ENCODE peak calls at places on chromosomes 16 and 17, in eight cellular contexts. One of them, this sample, is unnamed.

GRCh38 chr17:48240562-48241130 is 133.1 kb downstream of the SNX11 start:
- DNase-seq in NCI-H460: no peak
- DNase-seq in esophagus muscularis mucosa: no peak
- DNase-seq in astrocyte of the cerebellum: no peak
- DNase-seq in midbrain: no peak
- DNase-seq in nucleus accumbens: no peak
- DNase-seq in stimulated activated CD8-positive, alpha-beta memory T cell treated with anti-CD3 and anti-CD28 coated beads, Interleukin-15, amount 100 ng/mL, for 24 hours: no peak
- DNase-seq in A549: peak; percentile 23
- DNase-seq in this sample: no peak

GRCh38 chr16:78034530-78034929 is 12.2 kb downstream of the CLEC3A start:
- DNase-seq in astrocyte of the cerebellum: peak; percentile 9
- DNase-seq in NCI-H460: no peak
- DNase-seq in nucleus accumbens: no peak
- DNase-seq in stimulated activated CD8-positive, alpha-beta memory T cell treated with anti-CD3 and anti-CD28 coated beads, Interleukin-15, amount 100 ng/mL, for 24 hours: no peak
- DNase-seq in esophagus muscularis mucosa: no peak
- DNase-seq in midbrain: no peak
- DNase-seq in A549: no peak
- DNase-seq in this sample: no peak

GRCh38 chr16:89175280-89176146 is 4.0 kb downstream of the CDH15 start:
- DNase-seq in midbrain: no peak
- DNase-seq in nucleus accumbens: no peak
- DNase-seq in astrocyte of the cerebellum: no peak
- DNase-seq in A549: no peak
- DNase-seq in NCI-H460: no peak
- DNase-seq in esophagus muscularis mucosa: no peak
- DNase-seq in stimulated activated CD8-positive, alpha-beta memory T cell treated with anti-CD3 and anti-CD28 coated beads, Interleukin-15, amount 100 ng/mL, for 24 hours: no peak
- DNase-seq in this sample: no peak

GRCh38 chr17:31314788-31315105 is 893 bp upstream of the EVI2B start:
- DNase-seq in midbrain: no peak
- DNase-seq in stimulated activated CD8-positive, alpha-beta memory T cell treated with anti-CD3 and anti-CD28 coated beads, Interleukin-15, amount 100 ng/mL, for 24 hours: no peak
- DNase-seq in esophagus muscularis mucosa: no peak
- DNase-seq in nucleus accumbens: no peak
- DNase-seq in A549: no peak
- DNase-seq in astrocyte of the cerebellum: no peak
- DNase-seq in NCI-H460: no peak
- DNase-seq in this sample: no peak

GRCh38 chr17:55409030-55409800 is 12.4 kb downstream of the MMD start:
- DNase-seq in NCI-H460: no peak
- DNase-seq in nucleus accumbens: no peak
- DNase-seq in astrocyte of the cerebellum: no peak
- DNase-seq in esophagus muscularis mucosa: no peak
- DNase-seq in A549: no peak
- DNase-seq in stimulated activated CD8-positive, alpha-beta memory T cell treated with anti-CD3 and anti-CD28 coated beads, Interleukin-15, amount 100 ng/mL, for 24 hours: no peak
- DNase-seq in midbrain: no peak
- DNase-seq in this sample: no peak

GRCh38 chr17:48633266-48633816 is 7.2 kb upstream of the HOXB9 start:
- DNase-seq in nucleus accumbens: no peak
- DNase-seq in esophagus muscularis mucosa: no peak
- DNase-seq in midbrain: no peak
- DNase-seq in NCI-H460: no peak
- DNase-seq in A549: no peak
- DNase-seq in astrocyte of the cerebellum: no peak
- DNase-seq in stimulated activated CD8-positive, alpha-beta memory T cell treated with anti-CD3 and anti-CD28 coated beads, Interleukin-15, amount 100 ng/mL, for 24 hours: no peak
- DNase-seq in this sample: no peak

GRCh38 chr17:19762515-19762961 is 14.4 kb upstream of the ALDH3A1 start:
- DNase-seq in A549: peak; percentile 97
- DNase-seq in nucleus accumbens: peak; percentile 44
- DNase-seq in midbrain: peak; percentile 40
- DNase-seq in NCI-H460: peak; percentile 73
- DNase-seq in astrocyte of the cerebellum: no peak
- DNase-seq in esophagus muscularis mucosa: no peak
- DNase-seq in stimulated activated CD8-positive, alpha-beta memory T cell treated with anti-CD3 and anti-CD28 coated beads, Interleukin-15, amount 100 ng/mL, for 24 hours: no peak
- DNase-seq in this sample: peak; percentile 78

GRCh38 chr16:46801428-46802049 is 29.4 kb downstream of the C16orf87 start:
- DNase-seq in midbrain: no peak
- DNase-seq in A549: peak; percentile 38
- DNase-seq in stimulated activated CD8-positive, alpha-beta memory T cell treated with anti-CD3 and anti-CD28 coated beads, Interleukin-15, amount 100 ng/mL, for 24 hours: no peak
- DNase-seq in NCI-H460: peak; percentile 32
- DNase-seq in nucleus accumbens: no peak
- DNase-seq in esophagus muscularis mucosa: no peak
- DNase-seq in astrocyte of the cerebellum: peak; percentile 6
- DNase-seq in this sample: peak; percentile 26

GRCh38 chr16:27748868-27749546 is 199.1 kb downstream of the KATNIP start:
- DNase-seq in esophagus muscularis mucosa: no peak
- DNase-seq in astrocyte of the cerebellum: peak; percentile 78
- DNase-seq in A549: peak; percentile 51
- DNase-seq in stimulated activated CD8-positive, alpha-beta memory T cell treated with anti-CD3 and anti-CD28 coated beads, Interleukin-15, amount 100 ng/mL, for 24 hours: no peak
- DNase-seq in NCI-H460: peak; percentile 38
- DNase-seq in midbrain: peak; percentile 52
- DNase-seq in nucleus accumbens: peak; percentile 37
- DNase-seq in this sample: peak; percentile 63

GRCh38 chr17:38660097-38661026 is 14.4 kb downstream of the EPOP start:
- DNase-seq in stimulated activated CD8-positive, alpha-beta memory T cell treated with anti-CD3 and anti-CD28 coated beads, Interleukin-15, amount 100 ng/mL, for 24 hours: no peak
- DNase-seq in midbrain: no peak
- DNase-seq in esophagus muscularis mucosa: no peak
- DNase-seq in nucleus accumbens: no peak
- DNase-seq in NCI-H460: no peak
- DNase-seq in astrocyte of the cerebellum: no peak
- DNase-seq in A549: no peak
- DNase-seq in this sample: peak; percentile 34

GRCh38 chr17:56441331-56441730 is 152.2 kb upstream of the NOG start:
- DNase-seq in esophagus muscularis mucosa: no peak
- DNase-seq in astrocyte of the cerebellum: no peak
- DNase-seq in midbrain: no peak
- DNase-seq in nucleus accumbens: no peak
- DNase-seq in NCI-H460: no peak
- DNase-seq in stimulated activated CD8-positive, alpha-beta memory T cell treated with anti-CD3 and anti-CD28 coated beads, Interleukin-15, amount 100 ng/mL, for 24 hours: no peak
- DNase-seq in A549: no peak
- DNase-seq in this sample: no peak

GRCh38 chr16:35732046-35732810 is 2272.8 kb downstream of the TP53TG3F start:
- DNase-seq in esophagus muscularis mucosa: peak; percentile 68
- DNase-seq in stimulated activated CD8-positive, alpha-beta memory T cell treated with anti-CD3 and anti-CD28 coated beads, Interleukin-15, amount 100 ng/mL, for 24 hours: no peak
- DNase-seq in astrocyte of the cerebellum: no peak
- DNase-seq in midbrain: no peak
- DNase-seq in nucleus accumbens: no peak
- DNase-seq in NCI-H460: no peak
- DNase-seq in A549: no peak
- DNase-seq in this sample: no peak

GRCh38 chr16:29900102-29900887 is at the start of gene ASPHD1:
- DNase-seq in astrocyte of the cerebellum: no peak
- DNase-seq in esophagus muscularis mucosa: no peak
- DNase-seq in NCI-H460: peak; percentile 64
- DNase-seq in stimulated activated CD8-positive, alpha-beta memory T cell treated with anti-CD3 and anti-CD28 coated beads, Interleukin-15, amount 100 ng/mL, for 24 hours: peak; percentile 47
- DNase-seq in A549: peak; percentile 87
- DNase-seq in midbrain: peak; percentile 88
- DNase-seq in nucleus accumbens: peak; percentile 87
- DNase-seq in this sample: peak; percentile 91

GRCh38 chr16:16146380-16147315 is 76.6 kb downstream of the ABCC6 start:
- DNase-seq in midbrain: no peak
- DNase-seq in nucleus accumbens: no peak
- DNase-seq in stimulated activated CD8-positive, alpha-beta memory T cell treated with anti-CD3 and anti-CD28 coated beads, Interleukin-15, amount 100 ng/mL, for 24 hours: no peak
- DNase-seq in astrocyte of the cerebellum: no peak
- DNase-seq in NCI-H460: no peak
- DNase-seq in A549: no peak
- DNase-seq in esophagus muscularis mucosa: no peak
- DNase-seq in this sample: no peak

GRCh38 chr17:8118769-8119574 is 658 bp upstream of the ALOXE3 start:
- DNase-seq in NCI-H460: peak; percentile 80
- DNase-seq in nucleus accumbens: peak; percentile 74
- DNase-seq in astrocyte of the cerebellum: no peak
- DNase-seq in esophagus muscularis mucosa: peak; percentile 97
- DNase-seq in stimulated activated CD8-positive, alpha-beta memory T cell treated with anti-CD3 and anti-CD28 coated beads, Interleukin-15, amount 100 ng/mL, for 24 hours: peak; percentile 73
- DNase-seq in midbrain: peak; percentile 92
- DNase-seq in A549: peak; percentile 90
- DNase-seq in this sample: peak; percentile 83

GRCh38 chr17:21194688-21195087 is 19.3 kb downstream of the TMEM11 start:
- DNase-seq in nucleus accumbens: peak; percentile 7
- DNase-seq in NCI-H460: no peak
- DNase-seq in astrocyte of the cerebellum: peak; percentile 23
- DNase-seq in stimulated activated CD8-positive, alpha-beta memory T cell treated with anti-CD3 and anti-CD28 coated beads, Interleukin-15, amount 100 ng/mL, for 24 hours: no peak
- DNase-seq in A549: no peak
- DNase-seq in esophagus muscularis mucosa: no peak
- DNase-seq in midbrain: peak; percentile 13
- DNase-seq in this sample: no peak

GRCh38 chr16:59274141-59274540 is 540.0 kb upstream of the GOT2 start:
- DNase-seq in stimulated activated CD8-positive, alpha-beta memory T cell treated with anti-CD3 and anti-CD28 coated beads, Interleukin-15, amount 100 ng/mL, for 24 hours: no peak
- DNase-seq in midbrain: no peak
- DNase-seq in nucleus accumbens: no peak
- DNase-seq in astrocyte of the cerebellum: no peak
- DNase-seq in esophagus muscularis mucosa: no peak
- DNase-seq in NCI-H460: no peak
- DNase-seq in A549: no peak
- DNase-seq in this sample: no peak

GRCh38 chr17:82272495-82273326 is 789 bp downstream of the CSNK1D start:
- DNase-seq in esophagus muscularis mucosa: no peak
- DNase-seq in astrocyte of the cerebellum: no peak
- DNase-seq in midbrain: no peak
- DNase-seq in nucleus accumbens: peak; percentile 46
- DNase-seq in A549: peak; percentile 59
- DNase-seq in NCI-H460: no peak
- DNase-seq in stimulated activated CD8-positive, alpha-beta memory T cell treated with anti-CD3 and anti-CD28 coated beads, Interleukin-15, amount 100 ng/mL, for 24 hours: no peak
- DNase-seq in this sample: peak; percentile 74

GRCh38 chr16:14511798-14512131 is 118.3 kb downstream of the PARN start:
- DNase-seq in esophagus muscularis mucosa: no peak
- DNase-seq in stimulated activated CD8-positive, alpha-beta memory T cell treated with anti-CD3 and anti-CD28 coated beads, Interleukin-15, amount 100 ng/mL, for 24 hours: no peak
- DNase-seq in midbrain: no peak
- DNase-seq in nucleus accumbens: no peak
- DNase-seq in NCI-H460: no peak
- DNase-seq in A549: no peak
- DNase-seq in astrocyte of the cerebellum: no peak
- DNase-seq in this sample: no peak

GRCh38 chr17:50532452-50533024 is at the start of gene EPN3:
- DNase-seq in stimulated activated CD8-positive, alpha-beta memory T cell treated with anti-CD3 and anti-CD28 coated beads, Interleukin-15, amount 100 ng/mL, for 24 hours: no peak
- DNase-seq in NCI-H460: no peak
- DNase-seq in esophagus muscularis mucosa: no peak
- DNase-seq in nucleus accumbens: no peak
- DNase-seq in astrocyte of the cerebellum: no peak
- DNase-seq in A549: no peak
- DNase-seq in midbrain: no peak
- DNase-seq in this sample: no peak

GRCh38 chr17:77343031-77343866 is 202.5 kb downstream of the SEC14L1 start:
- DNase-seq in esophagus muscularis mucosa: peak; percentile 45
- DNase-seq in astrocyte of the cerebellum: no peak
- DNase-seq in stimulated activated CD8-positive, alpha-beta memory T cell treated with anti-CD3 and anti-CD28 coated beads, Interleukin-15, amount 100 ng/mL, for 24 hours: no peak
- DNase-seq in NCI-H460: no peak
- DNase-seq in midbrain: no peak
- DNase-seq in nucleus accumbens: no peak
- DNase-seq in A549: no peak
- DNase-seq in this sample: no peak

GRCh38 chr16:89325861-89326471 is 108.5 kb downstream of the ZNF778 start:
- DNase-seq in midbrain: peak; percentile 36
- DNase-seq in stimulated activated CD8-positive, alpha-beta memory T cell treated with anti-CD3 and anti-CD28 coated beads, Interleukin-15, amount 100 ng/mL, for 24 hours: no peak
- DNase-seq in nucleus accumbens: peak; percentile 31
- DNase-seq in NCI-H460: peak; percentile 55
- DNase-seq in esophagus muscularis mucosa: no peak
- DNase-seq in A549: peak; percentile 66
- DNase-seq in astrocyte of the cerebellum: no peak
- DNase-seq in this sample: no peak

GRCh38 chr16:72362972-72363371 is 191.0 kb upstream of the PMFBP1 start:
- DNase-seq in A549: no peak
- DNase-seq in stimulated activated CD8-positive, alpha-beta memory T cell treated with anti-CD3 and anti-CD28 coated beads, Interleukin-15, amount 100 ng/mL, for 24 hours: no peak
- DNase-seq in esophagus muscularis mucosa: no peak
- DNase-seq in astrocyte of the cerebellum: peak; percentile 43
- DNase-seq in nucleus accumbens: no peak
- DNase-seq in NCI-H460: no peak
- DNase-seq in midbrain: no peak
- DNase-seq in this sample: no peak